ENCODE peak calls at places on chromosome 7, in ten cellular contexts. One of them, this sample, is unnamed.

GRCh38 chr7:106721816-106722785 is 61.1 kb upstream of the CCDC71L start:
- DNase-seq in choroid plexus epithelial cell: peak; percentile 42
- DNase-seq in left ventricle myocardium inferior: no peak
- DNase-seq in HFF-Myc: no peak
- DNase-seq in GM23338: no peak
- DNase-seq in fibroblast of lung: no peak
- DNase-seq in ovary: no peak
- DNase-seq in spleen: no peak
- DNase-seq in IMR-90: peak; percentile 56
- DNase-seq in A549: no peak
- DNase-seq in this sample: no peak

GRCh38 chr7:46393142-46393541 is 472.1 kb upstream of the IGFBP3 start:
- DNase-seq in choroid plexus epithelial cell: peak; percentile 25
- DNase-seq in left ventricle myocardium inferior: no peak
- DNase-seq in HFF-Myc: no peak
- DNase-seq in GM23338: no peak
- DNase-seq in fibroblast of lung: peak; percentile 74
- DNase-seq in ovary: no peak
- DNase-seq in spleen: no peak
- DNase-seq in IMR-90: peak; percentile 23
- DNase-seq in A549: no peak
- DNase-seq in this sample: no peak

GRCh38 chr7:69929622-69930021 is 331.3 kb downstream of the AUTS2 start:
- DNase-seq in choroid plexus epithelial cell: no peak
- DNase-seq in left ventricle myocardium inferior: no peak
- DNase-seq in HFF-Myc: no peak
- DNase-seq in GM23338: no peak
- DNase-seq in fibroblast of lung: no peak
- DNase-seq in ovary: no peak
- DNase-seq in spleen: no peak
- DNase-seq in IMR-90: no peak
- DNase-seq in A549: no peak
- DNase-seq in this sample: no peak

GRCh38 chr7:31073486-31074383 is 21.6 kb downstream of the ADCYAP1R1 start:
- DNase-seq in choroid plexus epithelial cell: no peak
- DNase-seq in left ventricle myocardium inferior: peak; percentile 21
- DNase-seq in HFF-Myc: peak; percentile 20
- DNase-seq in GM23338: no peak
- DNase-seq in fibroblast of lung: no peak
- DNase-seq in ovary: no peak
- DNase-seq in spleen: peak; percentile 58
- DNase-seq in IMR-90: no peak
- DNase-seq in A549: no peak
- DNase-seq in this sample: peak; percentile 40

GRCh38 chr7:155369-156000 is 36.9 kb upstream of the FAM20C start:
- DNase-seq in choroid plexus epithelial cell: peak; percentile 38
- DNase-seq in left ventricle myocardium inferior: no peak
- DNase-seq in HFF-Myc: no peak
- DNase-seq in GM23338: no peak
- DNase-seq in fibroblast of lung: no peak
- DNase-seq in ovary: no peak
- DNase-seq in spleen: peak; percentile 36
- DNase-seq in IMR-90: peak; percentile 36
- DNase-seq in A549: no peak
- DNase-seq in this sample: peak; percentile 20

GRCh38 chr7:90846171-90846570 is 250.1 kb downstream of the CDK14 start:
- DNase-seq in choroid plexus epithelial cell: no peak
- DNase-seq in left ventricle myocardium inferior: no peak
- DNase-seq in HFF-Myc: no peak
- DNase-seq in GM23338: no peak
- DNase-seq in fibroblast of lung: no peak
- DNase-seq in ovary: no peak
- DNase-seq in spleen: no peak
- DNase-seq in IMR-90: no peak
- DNase-seq in A549: no peak
- DNase-seq in this sample: no peak

GRCh38 chr7:135812151-135812550 is 63.5 kb upstream of the FAM180A start:
- DNase-seq in choroid plexus epithelial cell: no peak
- DNase-seq in left ventricle myocardium inferior: no peak
- DNase-seq in HFF-Myc: no peak
- DNase-seq in GM23338: no peak
- DNase-seq in fibroblast of lung: no peak
- DNase-seq in ovary: no peak
- DNase-seq in spleen: no peak
- DNase-seq in IMR-90: no peak
- DNase-seq in A549: no peak
- DNase-seq in this sample: no peak

GRCh38 chr7:140061607-140061930 is 1.2 kb downstream of the PARP12 start:
- DNase-seq in choroid plexus epithelial cell: no peak
- DNase-seq in left ventricle myocardium inferior: no peak
- DNase-seq in HFF-Myc: no peak
- DNase-seq in GM23338: no peak
- DNase-seq in fibroblast of lung: no peak
- DNase-seq in ovary: no peak
- DNase-seq in spleen: no peak
- DNase-seq in IMR-90: no peak
- DNase-seq in A549: no peak
- DNase-seq in this sample: no peak

GRCh38 chr7:108094933-108095710 is 35.0 kb downstream of the LAMB4 start:
- DNase-seq in choroid plexus epithelial cell: peak; percentile 94
- DNase-seq in left ventricle myocardium inferior: no peak
- DNase-seq in HFF-Myc: peak; percentile 97
- DNase-seq in GM23338: no peak
- DNase-seq in fibroblast of lung: peak; percentile 97
- DNase-seq in ovary: peak; percentile 46
- DNase-seq in spleen: no peak
- DNase-seq in IMR-90: peak; percentile 91
- DNase-seq in A549: peak; percentile 50
- DNase-seq in this sample: no peak

GRCh38 chr7:55214707-55215106 is 150.4 kb upstream of the LANCL2 start:
- DNase-seq in choroid plexus epithelial cell: no peak
- DNase-seq in left ventricle myocardium inferior: no peak
- DNase-seq in HFF-Myc: no peak
- DNase-seq in GM23338: no peak
- DNase-seq in fibroblast of lung: peak; percentile 28
- DNase-seq in ovary: no peak
- DNase-seq in spleen: no peak
- DNase-seq in IMR-90: peak; percentile 81
- DNase-seq in A549: no peak
- DNase-seq in this sample: no peak

GRCh38 chr7:12518920-12519681 is 51.4 kb upstream of the SCIN start:
- DNase-seq in choroid plexus epithelial cell: peak; percentile 41
- DNase-seq in left ventricle myocardium inferior: no peak
- DNase-seq in HFF-Myc: peak; percentile 1
- DNase-seq in GM23338: peak; percentile 79
- DNase-seq in fibroblast of lung: peak; percentile 6
- DNase-seq in ovary: no peak
- DNase-seq in spleen: no peak
- DNase-seq in IMR-90: no peak
- DNase-seq in A549: peak; percentile 20
- DNase-seq in this sample: no peak

GRCh38 chr7:1512781-1513656 is 8.8 kb upstream of the INTS1 start:
- DNase-seq in choroid plexus epithelial cell: peak; percentile 54
- DNase-seq in left ventricle myocardium inferior: peak; percentile 85
- DNase-seq in HFF-Myc: no peak
- DNase-seq in GM23338: no peak
- DNase-seq in fibroblast of lung: peak; percentile 40
- DNase-seq in ovary: no peak
- DNase-seq in spleen: peak; percentile 91
- DNase-seq in IMR-90: peak; percentile 41
- DNase-seq in A549: peak; percentile 91
- DNase-seq in this sample: peak; percentile 83

GRCh38 chr7:101990811-101991418 is 173.5 kb downstream of the CUX1 start:
- DNase-seq in choroid plexus epithelial cell: no peak
- DNase-seq in left ventricle myocardium inferior: no peak
- DNase-seq in HFF-Myc: no peak
- DNase-seq in GM23338: no peak
- DNase-seq in fibroblast of lung: no peak
- DNase-seq in ovary: no peak
- DNase-seq in spleen: peak; percentile 87
- DNase-seq in IMR-90: no peak
- DNase-seq in A549: no peak
- DNase-seq in this sample: no peak
- TF ChIP-seq CTCF in choroid plexus epithelial cell: no peak
- TF ChIP-seq CTCF in left ventricle myocardium inferior: no peak
- TF ChIP-seq CTCF in HFF-Myc: no peak
- TF ChIP-seq CTCF in GM23338: no peak
- TF ChIP-seq CTCF in fibroblast of lung: no peak
- TF ChIP-seq CTCF in ovary: no peak
- TF ChIP-seq CTCF in spleen: no peak
- TF ChIP-seq CTCF in IMR-90: no peak
- TF ChIP-seq CTCF in A549: no peak
- TF ChIP-seq CTCF in this sample: no peak

GRCh38 chr7:100019908-100020307 is 4.5 kb downstream of the ZKSCAN1 start:
- DNase-seq in choroid plexus epithelial cell: no peak
- DNase-seq in left ventricle myocardium inferior: no peak
- DNase-seq in HFF-Myc: no peak
- DNase-seq in GM23338: no peak
- DNase-seq in fibroblast of lung: no peak
- DNase-seq in ovary: no peak
- DNase-seq in spleen: no peak
- DNase-seq in IMR-90: no peak
- DNase-seq in A549: no peak
- DNase-seq in this sample: no peak

GRCh38 chr7:100015232-100016208 is at the start of gene ZKSCAN1:
- DNase-seq in choroid plexus epithelial cell: peak; percentile 96
- DNase-seq in left ventricle myocardium inferior: peak; percentile 84
- DNase-seq in HFF-Myc: peak; percentile 79
- DNase-seq in GM23338: peak; percentile 97
- DNase-seq in fibroblast of lung: peak; percentile 95
- DNase-seq in ovary: peak; percentile 88
- DNase-seq in spleen: peak; percentile 97
- DNase-seq in IMR-90: peak; percentile 94
- DNase-seq in A549: peak; percentile 96
- DNase-seq in this sample: peak; percentile 93

GRCh38 chr7:100016209-100016901 is 959 bp downstream of the ZKSCAN1 start:
- DNase-seq in choroid plexus epithelial cell: peak; percentile 50
- DNase-seq in left ventricle myocardium inferior: no peak
- DNase-seq in HFF-Myc: no peak
- DNase-seq in GM23338: no peak
- DNase-seq in fibroblast of lung: no peak
- DNase-seq in ovary: no peak
- DNase-seq in spleen: no peak
- DNase-seq in IMR-90: no peak
- DNase-seq in A549: no peak
- DNase-seq in this sample: no peak

GRCh38 chr7:100017875-100018274 is 2.5 kb downstream of the ZKSCAN1 start:
- DNase-seq in choroid plexus epithelial cell: no peak
- DNase-seq in left ventricle myocardium inferior: no peak
- DNase-seq in HFF-Myc: no peak
- DNase-seq in GM23338: no peak
- DNase-seq in fibroblast of lung: no peak
- DNase-seq in ovary: no peak
- DNase-seq in spleen: no peak
- DNase-seq in IMR-90: no peak
- DNase-seq in A549: no peak
- DNase-seq in this sample: no peak

GRCh38 chr7:100017300-100017699 is 1.9 kb downstream of the ZKSCAN1 start:
- DNase-seq in choroid plexus epithelial cell: no peak
- DNase-seq in left ventricle myocardium inferior: no peak
- DNase-seq in HFF-Myc: no peak
- DNase-seq in GM23338: no peak
- DNase-seq in fibroblast of lung: no peak
- DNase-seq in ovary: no peak
- DNase-seq in spleen: no peak
- DNase-seq in IMR-90: no peak
- DNase-seq in A549: no peak
- DNase-seq in this sample: no peak
- H3K4me3 ChIP-seq in choroid plexus epithelial cell: no peak overlapping the region
- H3K4me3 ChIP-seq in left ventricle myocardium inferior: peak overlapping the region; percentile 98
- H3K4me3 ChIP-seq in HFF-Myc: peak overlapping the region; percentile 99
- H3K4me3 ChIP-seq in GM23338: no peak overlapping the region
- H3K4me3 ChIP-seq in fibroblast of lung: no peak overlapping the region
- H3K4me3 ChIP-seq in ovary: no peak overlapping the region
- H3K4me3 ChIP-seq in spleen: no peak overlapping the region
- H3K4me3 ChIP-seq in IMR-90: no peak overlapping the region
- H3K4me3 ChIP-seq in A549: peak overlapping the region; percentile 99
- H3K4me3 ChIP-seq in this sample: no peak overlapping the region

DNA sequence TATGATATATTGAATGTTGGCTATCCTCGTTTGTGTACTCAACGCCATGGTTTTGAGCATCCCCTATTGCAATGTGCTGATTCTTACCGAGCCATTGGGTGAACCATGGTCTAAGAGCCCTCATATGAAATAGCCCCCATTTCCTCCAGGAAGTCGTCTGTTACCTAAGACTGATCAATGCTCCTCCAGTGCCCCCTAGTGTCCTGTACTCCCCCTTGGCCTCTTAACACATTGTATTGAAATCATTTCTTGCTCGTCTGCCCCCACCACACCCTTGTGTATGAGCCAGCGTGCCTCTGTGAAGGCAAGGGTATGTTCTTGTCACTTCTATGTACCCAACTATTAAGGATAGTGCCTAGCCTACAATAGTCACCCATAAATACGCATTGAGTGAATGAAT is 11.2 kb upstream of the SLC35B4 start:
- DNase-seq in choroid plexus epithelial cell: peak; percentile 74
- DNase-seq in left ventricle myocardium inferior: no peak
- DNase-seq in HFF-Myc: peak; percentile 36
- DNase-seq in GM23338: peak; percentile 90
- DNase-seq in fibroblast of lung: peak; percentile 64
- DNase-seq in ovary: peak; percentile 18
- DNase-seq in spleen: no peak
- DNase-seq in IMR-90: peak; percentile 56
- DNase-seq in A549: peak; percentile 71
- DNase-seq in this sample: no peak
- TF ChIP-seq CTCF in choroid plexus epithelial cell: peak; percentile 75
- TF ChIP-seq CTCF in left ventricle myocardium inferior: peak; percentile 27
- TF ChIP-seq CTCF in HFF-Myc: peak; percentile 64
- TF ChIP-seq CTCF in GM23338: peak; percentile 82
- TF ChIP-seq CTCF in fibroblast of lung: peak; percentile 59
- TF ChIP-seq CTCF in ovary: no peak
- TF ChIP-seq CTCF in spleen: peak; percentile 21
- TF ChIP-seq CTCF in IMR-90: peak; percentile 56
- TF ChIP-seq CTCF in A549: peak; percentile 61
- TF ChIP-seq CTCF in this sample: peak; percentile 35

GRCh38 chr7:129013048-129013721 is 41.7 kb downstream of the TNPO3 start:
- DNase-seq in choroid plexus epithelial cell: no peak
- DNase-seq in left ventricle myocardium inferior: no peak
- DNase-seq in HFF-Myc: no peak
- DNase-seq in GM23338: no peak
- DNase-seq in fibroblast of lung: no peak
- DNase-seq in ovary: no peak
- DNase-seq in spleen: no peak
- DNase-seq in IMR-90: no peak
- DNase-seq in A549: no peak
- DNase-seq in this sample: no peak
- H3K4me3 ChIP-seq in choroid plexus epithelial cell: no peak overlapping the region
- H3K4me3 ChIP-seq in left ventricle myocardium inferior: no peak overlapping the region
- H3K4me3 ChIP-seq in HFF-Myc: no peak overlapping the region
- H3K4me3 ChIP-seq in GM23338: no peak overlapping the region
- H3K4me3 ChIP-seq in fibroblast of lung: no peak overlapping the region
- H3K4me3 ChIP-seq in ovary: no peak overlapping the region
- H3K4me3 ChIP-seq in spleen: no peak overlapping the region
- H3K4me3 ChIP-seq in IMR-90: no peak overlapping the region
- H3K4me3 ChIP-seq in A549: no peak overlapping the region
- H3K4me3 ChIP-seq in this sample: no peak overlapping the region

This sample was measured in upper lobe of right lung.